ENCODE peak calls at places on chromosomes 4 and X, in six cellular contexts. A is cardiac muscle cell, R is SK-N-SH, N is IMR-90, S is breast epithelium, D is PC-3. W is an unnamed sample.

GRCh38 chrX:129934461-129934860 is 28.5 kb downstream of the UTP14A start:
- DNase-seq in A (no peak), R (no peak), N (no peak), S (no peak), D (no peak), W (no peak)

GRCh38 chrX:68238568-68238967 is 194.7 kb downstream of the OPHN1 start:
- DNase-seq in A (no peak), R (peak; percentile 2), N (no peak), S (no peak), D (peak; percentile 43), W (no peak)

GRCh38 chrX:141904262-141904661 is 568 bp downstream of the MAGEC1 start:
- DNase-seq in A (no peak), R (no peak), N (no peak), S (no peak), D (no peak), W (no peak)

GRCh38 chrX:13659057-13659456 is 6.1 kb downstream of the TCEANC start:
- DNase-seq in A (peak; percentile 70), R (no peak), N (peak; percentile 76), S (no peak), D (peak; percentile 43), W (peak; percentile 71)

GRCh38 chrX:75107863-75108509 is 48.1 kb downstream of the ABCB7 start:
- DNase-seq in A (no peak), R (no peak), N (no peak), S (no peak), D (no peak), W (no peak)

GRCh38 chr4:54063737-54064316 is 578 bp downstream of the CHIC2 start:
- DNase-seq in A (no peak), R (peak; percentile 47), N (no peak), S (peak; percentile 37), D (peak; percentile 27), W (no peak)

GRCh38 chr4:89022426-89023128 is 34.4 kb downstream of the FAM13A start:
- DNase-seq in A (no peak), R (no peak), N (no peak), S (no peak), D (no peak), W (no peak)

GRCh38 chrX:1521459-1521956 is 15.5 kb downstream of the P2RY8 start:
- DNase-seq in A (no peak), R (no peak), N (no peak), S (no peak), D (no peak), W (no peak)

GRCh38 chr4:108355523-108356208 is 186.9 kb upstream of the LEF1 start:
- DNase-seq in A (no peak), R (peak; percentile 69), N (no peak), S (no peak), D (no peak), W (peak; percentile 36)

GRCh38 chrX:118355225-118355920 is 9.5 kb downstream of the WDR44 start:
- DNase-seq in A (no peak), R (no peak), N (no peak), S (no peak), D (peak; percentile 25), W (no peak)

GRCh38 chr4:101019941-101020401 is 327.4 kb downstream of the PPP3CA start:
- DNase-seq in A (no peak), R (no peak), N (peak; percentile 14), S (no peak), D (peak; percentile 70), W (no peak)

GRCh38 chr4:57403591-57403990 is 293.4 kb upstream of the IGFBP7 start:
- DNase-seq in A (no peak), R (no peak), N (no peak), S (no peak), D (peak; percentile 46), W (no peak)

GRCh38 chrX:9055354-9055753 is 21.4 kb upstream of the FAM9B start:
- DNase-seq in A (no peak), R (no peak), N (no peak), S (no peak), D (no peak), W (no peak)

GRCh38 chrX:9048801-9049200 is 14.9 kb upstream of the FAM9B start:
- DNase-seq in A (no peak), R (no peak), N (no peak), S (no peak), D (no peak), W (no peak)

GRCh38 chrX:9052081-9052480 is 18.2 kb upstream of the FAM9B start:
- DNase-seq in A (no peak), R (no peak), N (no peak), S (no peak), D (no peak), W (no peak)
- TF ChIP-seq CTCF in A (no peak), R (no peak), N (no peak), S (no peak), D (no peak), W (no peak)

DNA sequence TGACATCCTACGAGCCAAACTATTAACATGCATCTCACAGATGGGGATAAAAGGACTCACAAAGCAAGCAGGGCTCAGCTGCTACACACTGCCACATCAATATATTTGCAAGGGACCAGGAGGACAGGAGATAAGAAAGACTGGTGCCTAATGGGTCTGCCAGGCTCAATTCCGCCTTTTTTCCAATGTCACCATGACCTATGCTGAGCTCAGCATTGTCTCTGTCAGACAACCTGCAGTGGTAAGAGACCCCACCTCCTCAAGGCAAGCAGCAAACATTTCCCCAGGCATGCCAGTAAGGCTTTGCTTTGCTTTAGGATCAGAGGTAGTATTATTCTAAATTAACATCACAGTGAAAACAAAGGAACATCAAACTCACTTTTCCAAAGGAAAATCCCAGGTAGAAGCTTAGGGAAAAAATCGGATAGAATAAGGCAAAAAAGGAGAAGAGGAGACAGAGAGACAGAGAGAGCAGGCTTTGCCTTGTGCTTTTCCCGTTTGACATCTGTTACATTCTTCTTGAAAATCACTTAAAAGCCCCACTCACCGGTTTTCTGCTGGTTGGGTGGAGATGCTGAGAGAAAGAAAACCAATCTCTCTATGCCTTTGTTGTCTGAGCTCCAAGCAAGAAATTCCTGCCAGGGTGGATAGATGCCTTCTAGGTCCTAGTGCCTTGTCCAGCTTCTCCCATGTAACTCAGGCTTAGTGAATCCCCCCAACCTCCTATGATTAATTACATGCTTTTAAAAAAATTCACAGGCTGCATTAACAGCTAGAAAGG is at the start of gene DCX:
- DNase-seq in A (no peak), R (peak; percentile 4), N (no peak), S (no peak), D (no peak), W (no peak)
- H3K4me3 ChIP-seq in A (no peak within 1 kb of the TSS), R (no peak within 1 kb of the TSS), N (no peak within 1 kb of the TSS), S (peak within 1 kb of the TSS; percentile 15), D (no peak within 1 kb of the TSS), W (no peak within 1 kb of the TSS)

GRCh38 chr4:79964715-79965345 is 108.2 kb downstream of the ANTXR2 start:
- DNase-seq in A (no peak), R (no peak), N (no peak), S (no peak), D (no peak), W (peak; percentile 58)
- H3K27ac ChIP-seq in A (no peak overlapping the region), R (no peak overlapping the region), N (no peak overlapping the region), S (no peak overlapping the region), D (no peak overlapping the region), W (no peak overlapping the region)

GRCh38 chr4:44425614-44426208 is 22.9 kb downstream of the KCTD8 start:
- DNase-seq in A (peak; percentile 2), R (peak; percentile 2), N (peak; percentile 2), S (no peak), D (peak; percentile 66), W (peak; percentile 4)
- TF ChIP-seq CTCF in A (peak; percentile 16), R (peak; percentile 63), N (peak; percentile 43), S (no peak), D (peak; percentile 82), W (no peak)

GRCh38 chr4:992297-993110 is 700 bp downstream of the SLC26A1 start:
- DNase-seq in A (no peak), R (no peak), N (peak; percentile 30), S (peak; percentile 69), D (peak; percentile 31), W (no peak)
- H3K4me3 ChIP-seq in A (no peak overlapping the region), R (no peak overlapping the region), N (no peak overlapping the region), S (peak overlapping the region; percentile 22), D (no peak overlapping the region), W (no peak overlapping the region)

DNA sequence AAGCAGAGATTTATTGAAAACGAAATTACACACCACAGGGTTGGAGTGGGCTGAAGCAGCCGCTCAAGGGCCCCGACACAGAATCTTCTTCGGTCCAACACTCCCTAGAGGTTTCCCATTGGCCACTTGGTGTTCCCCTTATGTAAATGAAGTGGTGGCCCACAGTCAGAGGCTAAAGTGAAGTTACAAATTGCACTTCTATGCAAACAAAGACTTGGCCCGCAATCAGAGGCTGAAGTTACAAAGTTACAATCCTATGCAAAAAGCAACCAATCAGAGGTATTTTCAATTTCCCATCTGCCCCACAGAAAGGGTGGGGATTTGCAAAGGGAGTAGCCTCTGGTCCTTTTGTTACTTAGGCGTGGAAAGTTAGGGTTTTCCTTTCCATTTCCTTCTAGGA is 35.7 kb upstream of the SLC25A43 start:
- DNase-seq in A (no peak), R (no peak), N (no peak), S (no peak), D (no peak), W (no peak)
- H3K27ac ChIP-seq in A (no peak overlapping the region), R (no peak overlapping the region), N (no peak overlapping the region), S (no peak overlapping the region), D (no peak overlapping the region), W (no peak overlapping the region)

DNA sequence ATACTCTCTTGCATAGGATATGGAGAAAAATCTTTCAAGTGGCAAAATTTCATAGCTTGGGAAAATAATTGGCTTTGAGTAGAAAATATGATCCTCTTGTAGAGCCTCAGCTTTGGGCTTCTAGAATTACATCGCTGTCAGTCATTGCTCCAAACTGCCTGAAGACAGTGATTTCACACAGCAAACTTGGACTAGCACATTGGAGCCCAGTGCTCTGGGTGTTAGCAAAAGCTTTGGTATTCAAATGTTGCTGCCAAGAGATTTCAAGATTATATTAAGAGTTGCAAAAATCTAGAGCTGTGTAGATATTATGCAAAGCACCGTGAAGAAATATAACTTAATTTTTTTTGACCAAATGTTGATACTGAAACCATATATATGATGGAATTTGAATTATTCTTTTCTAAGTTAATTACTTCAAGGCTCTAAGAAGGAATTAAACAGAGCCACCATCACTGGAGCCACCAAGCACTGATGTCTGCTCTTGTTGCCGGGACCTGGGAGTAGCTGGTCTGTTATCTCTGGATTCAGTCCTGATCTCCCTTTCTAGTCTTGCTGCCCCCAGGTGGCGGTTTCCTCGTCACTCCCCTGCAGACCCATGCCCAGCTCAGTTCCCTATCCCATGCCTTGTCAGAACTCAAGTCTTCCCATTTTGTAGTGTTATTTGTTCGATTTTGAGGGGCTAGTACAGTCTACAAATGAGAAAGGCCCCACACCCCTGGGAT is 260.7 kb upstream of the SFRP2 start:
- DNase-seq in A (peak; percentile 2), R (peak; percentile 39), N (no peak), S (no peak), D (peak; percentile 5), W (peak; percentile 53)
- TF ChIP-seq CTCF in A (no peak), R (peak; percentile 32), N (no peak), S (no peak), D (peak; percentile 23), W (no peak)